ENCODE peak calls at places on chromosomes 12 and 14, in five cellular contexts. Q is IMR-90, N is K562, C is H1, E is HepG2. J is an unnamed sample.

GRCh38 chr12:93079976-93080375 is 150.9 kb upstream of the EEA1 start:
- DNase-seq in Q (no peak), E (no peak), C (no peak), N (no peak), J (no peak)

GRCh38 chr14:52067873-52068740 is 752 bp downstream of the NID2 start:
- DNase-seq in E (no peak), N (no peak), Q (peak; percentile 51), C (no peak), J (peak; percentile 13)

GRCh38 chr14:24058260-24058950 is 6.6 kb downstream of the CARMIL3 start:
- DNase-seq in Q (peak; percentile 64), N (no peak), E (peak; percentile 89), C (no peak), J (peak; percentile 71)

GRCh38 chr14:74456684-74457083 is 30.7 kb upstream of the SYNDIG1L start:
- DNase-seq in C (no peak), N (no peak), E (no peak), Q (no peak), J (no peak)

GRCh38 chr14:51674294-51675002 is 22.7 kb downstream of the FRMD6 start:
- DNase-seq in C (no peak), N (no peak), Q (peak; percentile 68), E (no peak), J (no peak)

GRCh38 chr12:72214163-72214562 is 58.0 kb upstream of the TRHDE start:
- DNase-seq in Q (peak; percentile 11), E (no peak), N (no peak), C (no peak), J (no peak)

GRCh38 chr12:48924617-48925217 is 575 bp downstream of the FKBP11 start:
- DNase-seq in E (no peak), C (peak; percentile 29), Q (peak; percentile 46), N (no peak), J (peak; percentile 62)

GRCh38 chr12:24851816-24852337 is 97.0 kb downstream of the BCAT1 start:
- DNase-seq in E (no peak), Q (no peak), C (no peak), N (no peak), J (no peak)

GRCh38 chr12:124476011-124476400 is 91.4 kb downstream of the NCOR2 start:
- DNase-seq in Q (no peak), E (no peak), N (no peak), C (no peak), J (no peak)

GRCh38 chr14:59601056-59601455 is 24.4 kb upstream of the CCDC175 start:
- DNase-seq in N (no peak), C (no peak), E (no peak), Q (no peak), J (no peak)

GRCh38 chr14:68895304-68895703 is 83.8 kb downstream of the ACTN1 start:
- DNase-seq in Q (no peak), E (no peak), N (no peak), C (no peak), J (no peak)

GRCh38 chr12:121916719-121917118 is 1.7 kb upstream of the CFAP251 start:
- DNase-seq in C (no peak), N (no peak), E (no peak), Q (peak; percentile 67), J (no peak)

GRCh38 chr12:79424109-79424721 is 266.5 kb downstream of the PAWR start:
- DNase-seq in Q (peak; percentile 95), C (no peak), N (no peak), E (peak; percentile 91), J (peak; percentile 94)

GRCh38 chr14:55245657-55246268 is 25.5 kb upstream of the FBXO34 start:
- DNase-seq in N (no peak), E (peak; percentile 25), C (no peak), Q (peak; percentile 42), J (no peak)

GRCh38 chr12:123089631-123090353 is 61.1 kb downstream of the PITPNM2 start:
- DNase-seq in Q (peak; percentile 99), C (no peak), E (peak; percentile 88), N (peak; percentile 61), J (peak; percentile 85)

GRCh38 chr14:71056168-71056567 is 148.9 kb downstream of the PCNX1 start:
- DNase-seq in Q (peak; percentile 70), N (no peak), C (no peak), E (no peak), J (no peak)

GRCh38 chr12:56221233-56221756 is 427 bp downstream of the RNF41 start:
- DNase-seq in Q (peak; percentile 73), N (no peak), C (no peak), E (no peak), J (peak; percentile 87)

GRCh38 chr12:67410667-67411067 is 141.5 kb downstream of the CAND1 start:
- DNase-seq in Q (no peak), N (no peak), E (no peak), C (no peak), J (no peak)
- TF ChIP-seq MAFK in Q (no peak), N (no peak), E (no peak), C (no peak), J (no peak)

GRCh38 chr14:66043921-66044320 is 442.2 kb upstream of the CCDC196 start:
- DNase-seq in Q (no peak), E (no peak), C (no peak), N (no peak), J (no peak)
- TF ChIP-seq MAFK in Q (no peak), E (no peak), C (no peak), N (no peak), J (no peak)

GRCh38 chr14:89176090-89176757 is 240.8 kb downstream of the FOXN3 start:
- DNase-seq in C (no peak), N (no peak), E (no peak), Q (no peak), J (no peak)
- TF ChIP-seq MAFK in C (no peak), N (no peak), E (no peak), Q (no peak), J (no peak)

DNA sequence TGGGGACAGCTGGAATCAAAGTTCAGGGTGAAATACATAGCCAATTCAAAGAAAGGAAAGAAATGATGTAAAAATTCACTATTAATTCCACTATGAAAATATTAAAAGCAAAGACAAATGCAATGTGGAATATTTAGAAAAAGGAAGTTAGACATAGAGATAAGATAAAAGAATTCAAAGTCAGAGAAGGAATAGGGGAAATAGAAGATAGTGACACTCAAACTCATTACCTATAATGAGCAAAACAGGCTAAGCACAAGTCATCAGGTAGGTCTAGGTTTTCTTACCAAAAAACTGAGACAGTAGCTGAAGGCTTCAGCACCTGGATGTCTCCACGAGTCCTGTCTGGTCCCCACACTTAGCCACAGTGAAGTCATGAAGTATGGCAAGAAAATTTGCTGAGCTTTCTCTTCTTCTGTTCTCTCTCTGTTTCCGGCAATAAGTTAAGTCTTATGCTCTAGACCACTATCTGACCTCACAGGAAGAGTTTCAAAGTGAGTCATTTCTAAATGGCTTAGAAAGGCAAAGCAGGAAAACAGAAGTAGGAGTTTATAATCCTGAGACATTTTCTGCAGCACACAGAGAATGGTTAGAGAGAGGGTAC is at the start of gene C3AR1:
- DNase-seq in C (no peak), Q (peak; percentile 79), N (no peak), E (no peak), J (no peak)
- TF ChIP-seq MAFK in C (no peak), Q (peak; percentile 94), N (peak; percentile 93), E (peak; percentile 58), J (peak; percentile 66)

DNA sequence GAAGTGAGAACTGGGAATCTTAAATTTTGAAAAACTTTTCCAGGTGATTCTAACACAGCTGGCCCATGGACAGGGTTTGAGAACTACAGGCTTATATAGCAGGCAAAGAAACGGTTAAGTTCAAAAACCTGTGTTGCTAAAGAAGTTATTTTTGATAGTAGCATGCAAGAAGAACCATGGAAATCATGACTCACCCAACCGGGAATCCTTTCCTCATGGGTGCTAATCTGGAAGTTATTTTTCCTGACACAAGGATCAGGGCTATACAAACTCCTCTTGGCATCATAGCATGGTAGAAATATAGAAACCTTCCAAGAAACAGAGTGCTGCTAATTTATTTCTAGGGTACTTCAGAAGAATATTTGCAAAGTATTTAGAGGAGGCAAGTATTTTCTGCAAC is 588.7 kb downstream of the CCER1 start:
- DNase-seq in N (no peak), E (no peak), C (no peak), Q (peak; percentile 36), J (no peak)
- TF ChIP-seq MAFK in N (no peak), E (no peak), C (no peak), Q (no peak), J (no peak)

DNA sequence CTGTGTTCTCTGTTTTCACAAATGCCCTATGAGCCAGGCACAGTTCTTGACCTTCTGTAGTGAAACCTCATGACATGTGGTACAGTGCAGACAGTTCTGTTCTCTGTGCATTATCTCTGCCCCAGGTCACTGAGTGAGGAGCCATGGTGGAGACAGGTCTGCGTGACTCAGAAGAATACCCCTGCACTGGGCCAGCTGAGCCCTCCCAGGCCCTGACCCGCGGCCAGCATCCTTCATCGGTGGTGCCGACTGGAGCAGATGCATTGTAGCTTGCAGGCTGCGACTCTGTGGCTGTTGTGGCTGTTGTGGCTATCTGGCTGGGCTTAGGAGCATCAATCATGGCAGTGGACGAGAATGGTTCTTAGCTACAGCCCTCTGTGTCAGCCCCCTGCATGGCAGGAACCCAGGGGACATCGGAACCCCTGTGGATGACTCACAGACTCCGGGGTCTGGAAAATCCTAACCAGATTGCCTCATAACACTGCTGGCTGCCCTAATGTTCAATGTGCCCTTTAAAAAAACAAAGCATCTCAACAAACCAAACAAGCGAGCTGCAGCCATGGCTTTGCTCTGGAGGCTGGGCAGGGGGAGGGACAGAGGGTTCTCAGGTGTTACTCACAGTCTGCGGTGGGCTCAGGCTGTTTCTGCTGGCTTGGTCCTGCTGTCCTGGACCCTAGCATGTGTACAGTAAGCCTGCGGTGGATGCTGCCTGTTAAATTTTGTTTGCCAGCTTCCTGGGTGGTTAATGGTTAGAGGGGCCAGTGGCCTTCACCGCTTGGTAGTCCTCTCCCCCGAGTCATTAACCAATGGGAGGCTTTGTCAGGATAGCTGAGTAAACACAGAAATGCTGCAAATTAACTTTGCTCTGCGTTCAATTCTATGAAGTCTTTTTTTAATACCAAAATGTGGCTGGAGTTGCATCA is at the start of gene SERPINA6:
- DNase-seq in E (peak; percentile 95), N (no peak), Q (peak; percentile 22), C (no peak), J (no peak)
- TF ChIP-seq MAFK in E (no peak), N (no peak), Q (no peak), C (no peak), J (no peak)

GRCh38 chr12:52865090-52865944 is 16.5 kb upstream of the KRT78 start:
- DNase-seq in N (peak; percentile 75), E (peak; percentile 56), C (no peak), Q (peak; percentile 60), J (peak; percentile 92)
- TF ChIP-seq MAFK in N (no peak), E (no peak), C (no peak), Q (no peak), J (no peak)

DNA sequence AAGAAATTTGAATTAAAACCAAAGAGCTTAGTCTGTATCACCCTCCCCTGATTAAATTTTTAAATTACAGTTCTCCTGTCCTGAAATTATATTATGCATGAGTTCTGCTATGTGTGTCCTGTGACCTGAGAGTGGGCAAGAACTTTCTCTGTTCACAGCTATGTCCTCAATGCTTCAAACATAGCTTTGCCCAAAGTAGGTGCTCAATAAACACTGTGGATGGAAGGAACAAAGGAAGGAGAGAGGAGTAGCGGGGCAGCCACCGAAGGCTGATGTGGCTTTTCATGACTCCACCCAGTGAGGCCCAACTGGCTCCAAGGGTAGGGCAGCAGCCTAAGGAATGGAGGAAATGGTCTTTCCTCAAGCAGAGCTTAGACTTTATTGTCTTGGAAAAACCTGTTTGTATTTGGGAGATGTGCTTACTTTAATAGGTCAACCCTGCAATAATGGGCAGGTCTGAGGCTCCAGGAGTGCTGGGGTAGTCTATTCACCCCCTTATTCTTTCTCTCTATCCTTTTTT is 7.6 kb upstream of the MARK3 start:
- DNase-seq in C (no peak), Q (no peak), E (no peak), N (no peak), J (no peak)
- TF ChIP-seq MAFK in C (no peak), Q (no peak), E (no peak), N (no peak), J (no peak)

J was measured in A549.